ENCODE peak calls at places on chromosomes 6 and 20, in ten cellular contexts. One of them, this sample, is unnamed.

GRCh38 chr20:34017610-34018009 is 23.9 kb downstream of the RALY start:
- DNase-seq in sigmoid colon: no peak
- DNase-seq in HCT116: no peak
- DNase-seq in GM12878: no peak
- DNase-seq in GM12891: no peak
- DNase-seq in breast epithelium: no peak
- DNase-seq in transverse colon: no peak
- DNase-seq in stomach: no peak
- DNase-seq in HL-60: no peak
- DNase-seq in GM23338: no peak
- DNase-seq in this sample: no peak

GRCh38 chr20:29743101-29743931 is 1514.1 kb upstream of the DEFB115 start:
- DNase-seq in sigmoid colon: no peak
- DNase-seq in HCT116: no peak
- DNase-seq in GM12878: no peak
- DNase-seq in GM12891: no peak
- DNase-seq in breast epithelium: no peak
- DNase-seq in transverse colon: no peak
- DNase-seq in stomach: no peak
- DNase-seq in HL-60: no peak
- DNase-seq in GM23338: no peak
- DNase-seq in this sample: peak

GRCh38 chr20:57620274-57620990 is at the start of gene ZBP1:
- DNase-seq in sigmoid colon: no peak
- DNase-seq in HCT116: no peak
- DNase-seq in GM12878: peak
- DNase-seq in GM12891: peak
- DNase-seq in breast epithelium: no peak
- DNase-seq in transverse colon: peak
- DNase-seq in stomach: peak
- DNase-seq in HL-60: no peak
- DNase-seq in GM23338: no peak
- DNase-seq in this sample: peak

GRCh38 chr20:17873410-17874270 is 95.0 kb downstream of the SNX5 start:
- DNase-seq in sigmoid colon: peak
- DNase-seq in HCT116: peak
- DNase-seq in GM12878: no peak
- DNase-seq in GM12891: no peak
- DNase-seq in breast epithelium: peak
- DNase-seq in transverse colon: peak
- DNase-seq in stomach: peak
- DNase-seq in HL-60: no peak
- DNase-seq in GM23338: peak
- DNase-seq in this sample: peak

GRCh38 chr6:42271834-42272805 is 54.5 kb upstream of the MRPS10 start:
- DNase-seq in sigmoid colon: no peak
- DNase-seq in HCT116: no peak
- DNase-seq in GM12878: no peak
- DNase-seq in GM12891: no peak
- DNase-seq in breast epithelium: no peak
- DNase-seq in transverse colon: no peak
- DNase-seq in stomach: no peak
- DNase-seq in HL-60: no peak
- DNase-seq in GM23338: no peak
- DNase-seq in this sample: no peak

GRCh38 chr20:20823469-20823868 is 111.0 kb upstream of the RALGAPA2 start:
- DNase-seq in sigmoid colon: no peak
- DNase-seq in HCT116: no peak
- DNase-seq in GM12878: no peak
- DNase-seq in GM12891: no peak
- DNase-seq in breast epithelium: no peak
- DNase-seq in transverse colon: no peak
- DNase-seq in stomach: no peak
- DNase-seq in HL-60: peak
- DNase-seq in GM23338: no peak
- DNase-seq in this sample: no peak

GRCh38 chr20:11350126-11351005 is 567.3 kb upstream of the BTBD3 start:
- DNase-seq in sigmoid colon: no peak
- DNase-seq in HCT116: no peak
- DNase-seq in GM12878: no peak
- DNase-seq in GM12891: no peak
- DNase-seq in breast epithelium: no peak
- DNase-seq in transverse colon: no peak
- DNase-seq in stomach: no peak
- DNase-seq in HL-60: peak
- DNase-seq in GM23338: no peak
- DNase-seq in this sample: no peak

GRCh38 chr20:62391165-62392076 is 4.5 kb downstream of the RPS21 start:
- DNase-seq in sigmoid colon: no peak
- DNase-seq in HCT116: no peak
- DNase-seq in GM12878: no peak
- DNase-seq in GM12891: no peak
- DNase-seq in breast epithelium: no peak
- DNase-seq in transverse colon: no peak
- DNase-seq in stomach: peak
- DNase-seq in HL-60: no peak
- DNase-seq in GM23338: no peak
- DNase-seq in this sample: no peak

GRCh38 chr20:50852085-50852484 is 57.2 kb downstream of the BCAS4 start:
- DNase-seq in sigmoid colon: no peak
- DNase-seq in HCT116: no peak
- DNase-seq in GM12878: no peak
- DNase-seq in GM12891: no peak
- DNase-seq in breast epithelium: no peak
- DNase-seq in transverse colon: no peak
- DNase-seq in stomach: no peak
- DNase-seq in HL-60: no peak
- DNase-seq in GM23338: peak
- DNase-seq in this sample: no peak

GRCh38 chr6:15484115-15484514 is 178.7 kb downstream of the DTNBP1 start:
- DNase-seq in sigmoid colon: no peak
- DNase-seq in HCT116: no peak
- DNase-seq in GM12878: no peak
- DNase-seq in GM12891: no peak
- DNase-seq in breast epithelium: no peak
- DNase-seq in transverse colon: no peak
- DNase-seq in stomach: no peak
- DNase-seq in HL-60: no peak
- DNase-seq in GM23338: no peak
- DNase-seq in this sample: no peak

GRCh38 chr6:167350322-167350721 is 25.4 kb downstream of the TTLL2 start:
- DNase-seq in sigmoid colon: no peak
- DNase-seq in HCT116: no peak
- DNase-seq in GM12878: no peak
- DNase-seq in GM12891: no peak
- DNase-seq in breast epithelium: no peak
- DNase-seq in transverse colon: no peak
- DNase-seq in stomach: no peak
- DNase-seq in HL-60: no peak
- DNase-seq in GM23338: peak
- DNase-seq in this sample: peak

GRCh38 chr6:3063733-3064700 is 4.3 kb upstream of the RIPK1 start:
- DNase-seq in sigmoid colon: peak
- DNase-seq in HCT116: peak
- DNase-seq in GM12878: peak
- DNase-seq in GM12891: peak
- DNase-seq in breast epithelium: peak
- DNase-seq in transverse colon: peak
- DNase-seq in stomach: peak
- DNase-seq in HL-60: peak
- DNase-seq in GM23338: peak
- DNase-seq in this sample: peak

GRCh38 chr6:36604090-36605060 is 10.2 kb downstream of the SRSF3 start:
- DNase-seq in sigmoid colon: peak
- DNase-seq in HCT116: no peak
- DNase-seq in GM12878: no peak
- DNase-seq in GM12891: no peak
- DNase-seq in breast epithelium: peak
- DNase-seq in transverse colon: no peak
- DNase-seq in stomach: no peak
- DNase-seq in HL-60: no peak
- DNase-seq in GM23338: no peak
- DNase-seq in this sample: no peak
- TF ChIP-seq POLR2AphosphoS5 in sigmoid colon: no peak
- TF ChIP-seq POLR2AphosphoS5 in HCT116: peak
- TF ChIP-seq POLR2AphosphoS5 in GM12878: peak
- TF ChIP-seq POLR2AphosphoS5 in GM12891: peak
- TF ChIP-seq POLR2AphosphoS5 in breast epithelium: no peak
- TF ChIP-seq POLR2AphosphoS5 in transverse colon: no peak
- TF ChIP-seq POLR2AphosphoS5 in stomach: no peak
- TF ChIP-seq POLR2AphosphoS5 in HL-60: peak
- TF ChIP-seq POLR2AphosphoS5 in GM23338: peak
- TF ChIP-seq POLR2AphosphoS5 in this sample: no peak

GRCh38 chr6:85112540-85112939 is 337.3 kb upstream of the NT5E start:
- DNase-seq in sigmoid colon: no peak
- DNase-seq in HCT116: no peak
- DNase-seq in GM12878: no peak
- DNase-seq in GM12891: no peak
- DNase-seq in breast epithelium: no peak
- DNase-seq in transverse colon: no peak
- DNase-seq in stomach: no peak
- DNase-seq in HL-60: no peak
- DNase-seq in GM23338: no peak
- DNase-seq in this sample: no peak

GRCh38 chr6:85115876-85116275 is 334.0 kb upstream of the NT5E start:
- DNase-seq in sigmoid colon: no peak
- DNase-seq in HCT116: no peak
- DNase-seq in GM12878: no peak
- DNase-seq in GM12891: no peak
- DNase-seq in breast epithelium: no peak
- DNase-seq in transverse colon: no peak
- DNase-seq in stomach: no peak
- DNase-seq in HL-60: no peak
- DNase-seq in GM23338: no peak
- DNase-seq in this sample: no peak

GRCh38 chr6:85116475-85116874 is 333.4 kb upstream of the NT5E start:
- DNase-seq in sigmoid colon: no peak
- DNase-seq in HCT116: no peak
- DNase-seq in GM12878: no peak
- DNase-seq in GM12891: no peak
- DNase-seq in breast epithelium: no peak
- DNase-seq in transverse colon: no peak
- DNase-seq in stomach: no peak
- DNase-seq in HL-60: no peak
- DNase-seq in GM23338: no peak
- DNase-seq in this sample: no peak

GRCh38 chr6:85114583-85114939 is 335.3 kb upstream of the NT5E start:
- DNase-seq in sigmoid colon: no peak
- DNase-seq in HCT116: no peak
- DNase-seq in GM12878: no peak
- DNase-seq in GM12891: no peak
- DNase-seq in breast epithelium: no peak
- DNase-seq in transverse colon: no peak
- DNase-seq in stomach: no peak
- DNase-seq in HL-60: no peak
- DNase-seq in GM23338: no peak
- DNase-seq in this sample: no peak

GRCh38 chr6:85113934-85114582 is 335.8 kb upstream of the NT5E start:
- DNase-seq in sigmoid colon: peak
- DNase-seq in HCT116: no peak
- DNase-seq in GM12878: no peak
- DNase-seq in GM12891: no peak
- DNase-seq in breast epithelium: no peak
- DNase-seq in transverse colon: no peak
- DNase-seq in stomach: no peak
- DNase-seq in HL-60: no peak
- DNase-seq in GM23338: no peak
- DNase-seq in this sample: no peak
- TF ChIP-seq POLR2AphosphoS5 in sigmoid colon: no peak
- TF ChIP-seq POLR2AphosphoS5 in HCT116: no peak
- TF ChIP-seq POLR2AphosphoS5 in GM12878: no peak
- TF ChIP-seq POLR2AphosphoS5 in GM12891: no peak
- TF ChIP-seq POLR2AphosphoS5 in breast epithelium: no peak
- TF ChIP-seq POLR2AphosphoS5 in transverse colon: no peak
- TF ChIP-seq POLR2AphosphoS5 in stomach: no peak
- TF ChIP-seq POLR2AphosphoS5 in HL-60: no peak
- TF ChIP-seq POLR2AphosphoS5 in GM23338: no peak
- TF ChIP-seq POLR2AphosphoS5 in this sample: no peak

GRCh38 chr20:8757146-8757545 is 311.7 kb upstream of the PLCB4 start:
- DNase-seq in sigmoid colon: no peak
- DNase-seq in HCT116: no peak
- DNase-seq in GM12878: no peak
- DNase-seq in GM12891: no peak
- DNase-seq in breast epithelium: no peak
- DNase-seq in transverse colon: no peak
- DNase-seq in stomach: no peak
- DNase-seq in HL-60: no peak
- DNase-seq in GM23338: no peak
- DNase-seq in this sample: no peak

GRCh38 chr20:8755340-8756118 is 313.4 kb upstream of the PLCB4 start:
- DNase-seq in sigmoid colon: no peak
- DNase-seq in HCT116: no peak
- DNase-seq in GM12878: no peak
- DNase-seq in GM12891: no peak
- DNase-seq in breast epithelium: no peak
- DNase-seq in transverse colon: no peak
- DNase-seq in stomach: no peak
- DNase-seq in HL-60: no peak
- DNase-seq in GM23338: no peak
- DNase-seq in this sample: no peak

DNA sequence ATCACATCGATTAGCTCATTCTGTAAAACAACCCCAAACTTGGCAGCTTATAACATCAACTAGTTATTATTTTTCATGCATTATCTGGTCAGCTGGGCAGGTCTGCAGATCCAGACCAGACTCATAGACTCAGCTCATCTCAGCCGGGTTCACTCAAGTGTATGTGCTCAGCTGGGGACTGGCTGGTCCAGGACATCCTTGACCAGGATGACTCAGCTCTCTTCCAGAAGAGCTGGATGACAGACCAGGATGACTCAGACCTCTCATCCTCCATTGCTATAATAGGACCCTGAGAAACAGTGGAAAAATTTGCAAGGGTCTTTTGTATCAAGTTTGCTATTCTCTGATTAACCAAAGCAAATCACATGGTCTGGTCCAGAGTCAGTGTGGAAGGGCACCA is 312.5 kb upstream of the PLCB4 start:
- DNase-seq in sigmoid colon: peak
- DNase-seq in HCT116: peak
- DNase-seq in GM12878: no peak
- DNase-seq in GM12891: no peak
- DNase-seq in breast epithelium: no peak
- DNase-seq in transverse colon: no peak
- DNase-seq in stomach: no peak
- DNase-seq in HL-60: no peak
- DNase-seq in GM23338: no peak
- DNase-seq in this sample: no peak
- TF ChIP-seq POLR2AphosphoS5 in sigmoid colon: no peak
- TF ChIP-seq POLR2AphosphoS5 in HCT116: no peak
- TF ChIP-seq POLR2AphosphoS5 in GM12878: no peak
- TF ChIP-seq POLR2AphosphoS5 in GM12891: no peak
- TF ChIP-seq POLR2AphosphoS5 in breast epithelium: no peak
- TF ChIP-seq POLR2AphosphoS5 in transverse colon: no peak
- TF ChIP-seq POLR2AphosphoS5 in stomach: no peak
- TF ChIP-seq POLR2AphosphoS5 in HL-60: no peak
- TF ChIP-seq POLR2AphosphoS5 in GM23338: no peak
- TF ChIP-seq POLR2AphosphoS5 in this sample: no peak

DNA sequence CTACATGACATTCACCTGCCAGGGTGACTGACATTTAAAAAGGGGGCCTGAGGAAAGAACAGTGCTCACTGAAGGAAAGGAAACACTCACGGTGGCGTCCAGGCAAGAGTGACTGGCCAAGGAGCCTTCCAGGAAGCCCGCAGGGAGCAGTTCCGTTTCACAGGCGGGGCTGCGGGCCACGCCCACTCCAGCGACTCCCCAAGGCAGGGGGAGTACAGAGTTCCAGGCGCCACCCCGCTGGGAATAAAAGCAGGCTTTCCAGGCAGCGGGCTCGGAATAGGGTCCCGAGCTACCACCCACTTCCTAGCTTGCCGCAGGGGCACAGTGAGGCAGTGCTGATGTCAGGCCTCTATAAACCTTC is 34.2 kb downstream of the PKIG start:
- DNase-seq in sigmoid colon: no peak
- DNase-seq in HCT116: no peak
- DNase-seq in GM12878: no peak
- DNase-seq in GM12891: no peak
- DNase-seq in breast epithelium: no peak
- DNase-seq in transverse colon: peak
- DNase-seq in stomach: peak
- DNase-seq in HL-60: no peak
- DNase-seq in GM23338: peak
- DNase-seq in this sample: peak
- TF ChIP-seq POLR2AphosphoS5 in sigmoid colon: no peak
- TF ChIP-seq POLR2AphosphoS5 in HCT116: no peak
- TF ChIP-seq POLR2AphosphoS5 in GM12878: no peak
- TF ChIP-seq POLR2AphosphoS5 in GM12891: no peak
- TF ChIP-seq POLR2AphosphoS5 in breast epithelium: no peak
- TF ChIP-seq POLR2AphosphoS5 in transverse colon: no peak
- TF ChIP-seq POLR2AphosphoS5 in stomach: peak
- TF ChIP-seq POLR2AphosphoS5 in HL-60: no peak
- TF ChIP-seq POLR2AphosphoS5 in GM23338: no peak
- TF ChIP-seq POLR2AphosphoS5 in this sample: peak